ENCODE peak calls at places on chromosome 18, in six cellular contexts. F, I, V, W, U and X are unnamed samples.

GRCh38 chr18:34493099-34493544 is 217.0 kb upstream of the DTNA start:
- DNase-seq in I (peak), U (peak), V (no peak), W (no peak), F (peak), X (peak)

GRCh38 chr18:21187886-21188285 is 54.1 kb upstream of the GREB1L start:
- DNase-seq in W (no peak), V (no peak), I (no peak), F (no peak), U (no peak), X (no peak)

GRCh38 chr18:907880-908512 is 3.3 kb downstream of the ADCYAP1 start:
- DNase-seq in I (no peak), F (no peak), U (no peak), W (no peak), V (no peak), X (no peak)

GRCh38 chr18:43563780-43564179 is 286.5 kb upstream of the SYT4 start:
- DNase-seq in I (peak), F (peak), W (no peak), U (no peak), V (no peak), X (no peak)

GRCh38 chr18:55510809-55511208 is 77.2 kb downstream of the TCF4 start:
- DNase-seq in U (no peak), F (peak), W (no peak), V (no peak), I (peak), X (no peak)

GRCh38 chr18:48002933-48003365 is 72.5 kb upstream of the SMAD2 start:
- DNase-seq in V (peak), I (peak), W (no peak), U (peak), F (peak), X (peak)

GRCh38 chr18:421236-422155 is 79.0 kb downstream of the COLEC12 start:
- DNase-seq in F (peak), V (no peak), U (no peak), I (peak), W (no peak), X (no peak)

GRCh38 chr18:48781990-48782368 is 168.8 kb downstream of the SMAD7 start:
- DNase-seq in V (no peak), U (no peak), I (no peak), F (no peak), W (no peak), X (no peak)

GRCh38 chr18:35491689-35492077 is 6.1 kb downstream of the INO80C start:
- DNase-seq in I (no peak), F (peak), U (no peak), V (no peak), W (no peak), X (no peak)

GRCh38 chr18:36419913-36420531 is 122.5 kb downstream of the FHOD3 start:
- DNase-seq in W (no peak), I (no peak), U (no peak), F (no peak), V (peak), X (no peak)

GRCh38 chr18:57741273-57741672 is 61.8 kb downstream of the ATP8B1 start:
- DNase-seq in F (no peak), U (no peak), V (no peak), W (no peak), I (no peak), X (no peak)

GRCh38 chr18:50982802-50983179 is 15.0 kb downstream of the ELAC1 start:
- DNase-seq in I (no peak), F (no peak), U (no peak), V (no peak), W (no peak), X (no peak)

GRCh38 chr18:12238861-12239260 is 15.3 kb upstream of the CIDEA start:
- DNase-seq in I (no peak), U (no peak), F (no peak), V (no peak), W (no peak), X (peak)

GRCh38 chr18:31120594-31120993 is 18.4 kb upstream of the DSC2 start:
- DNase-seq in W (no peak), V (no peak), I (no peak), U (no peak), F (no peak), X (no peak)

GRCh38 chr18:42107287-42108045 is 152.4 kb downstream of the PIK3C3 start:
- DNase-seq in W (no peak), U (no peak), I (no peak), F (no peak), V (no peak), X (no peak)

GRCh38 chr18:37577051-37577611 is 11.5 kb upstream of the CELF4 start:
- DNase-seq in W (no peak), I (no peak), U (no peak), V (no peak), F (no peak), X (no peak)

GRCh38 chr18:53603281-53603680 is 621.2 kb downstream of the MBD2 start:
- DNase-seq in I (no peak), V (no peak), W (no peak), U (no peak), F (no peak), X (no peak)

GRCh38 chr18:76456823-76457222 is 38.2 kb downstream of the ZNF516 start:
- DNase-seq in V (no peak), F (no peak), I (no peak), W (no peak), U (no peak), X (no peak)

GRCh38 chr18:9712606-9713005 is 4.5 kb downstream of the RAB31 start:
- DNase-seq in V (no peak), F (no peak), I (no peak), U (no peak), W (no peak), X (peak)

GRCh38 chr18:60053747-60054304 is 154.0 kb downstream of the PMAIP1 start:
- DNase-seq in F (peak), V (peak), I (no peak), U (peak), W (no peak), X (no peak)
- H3K27ac ChIP-seq in F (no peak), V (peak), I (no peak), U (peak), W (no peak), X (no peak)

GRCh38 chr18:24514439-24514838 is 54.0 kb downstream of the HRH4 start:
- DNase-seq in F (peak), W (no peak), I (no peak), V (peak), U (no peak), X (no peak)
- TF ChIP-seq CTCF in F (peak), W (peak), I (peak), V (peak), U (peak), X (peak)

DNA sequence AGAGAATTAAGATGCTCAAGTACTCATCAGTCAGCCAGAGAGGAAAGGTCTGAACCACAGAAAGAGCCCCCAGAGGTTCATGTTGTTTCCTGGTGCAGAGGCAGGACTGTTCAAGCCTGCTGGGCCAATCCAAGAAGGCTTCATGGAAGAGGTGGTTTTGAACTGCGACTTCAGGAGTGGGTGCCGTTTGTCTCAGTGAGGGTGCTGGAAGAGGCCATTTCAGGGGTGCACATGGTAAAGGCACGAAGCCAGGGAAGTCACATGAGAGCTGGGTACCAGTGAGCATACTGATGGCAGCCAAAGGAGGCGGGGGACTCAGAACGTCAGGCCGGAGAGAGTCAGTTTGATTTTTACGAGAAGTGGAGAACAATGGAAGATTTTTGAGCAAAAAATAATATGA is 55.5 kb downstream of the EMILIN2 start:
- DNase-seq in V (no peak), U (no peak), I (no peak), F (no peak), W (no peak), X (no peak)
- H3K4me3 ChIP-seq in V (no peak), U (no peak), I (no peak), F (no peak), W (no peak), X (no peak)

GRCh38 chr18:62432176-62432575 is 90.6 kb upstream of the ZCCHC2 start:
- DNase-seq in U (no peak), V (no peak), F (no peak), W (no peak), I (no peak), X (peak)

GRCh38 chr18:62435435-62436031 is 87.3 kb upstream of the ZCCHC2 start:
- DNase-seq in I (no peak), V (no peak), U (no peak), W (no peak), F (no peak), X (peak)

GRCh38 chr18:62436636-62437519 is 85.9 kb upstream of the ZCCHC2 start:
- DNase-seq in V (no peak), I (peak), W (peak), U (peak), F (peak), X (peak)

GRCh38 chr18:62437520-62438329 is 85.1 kb upstream of the ZCCHC2 start:
- DNase-seq in W (peak), V (no peak), F (peak), I (peak), U (no peak), X (no peak)

DNA sequence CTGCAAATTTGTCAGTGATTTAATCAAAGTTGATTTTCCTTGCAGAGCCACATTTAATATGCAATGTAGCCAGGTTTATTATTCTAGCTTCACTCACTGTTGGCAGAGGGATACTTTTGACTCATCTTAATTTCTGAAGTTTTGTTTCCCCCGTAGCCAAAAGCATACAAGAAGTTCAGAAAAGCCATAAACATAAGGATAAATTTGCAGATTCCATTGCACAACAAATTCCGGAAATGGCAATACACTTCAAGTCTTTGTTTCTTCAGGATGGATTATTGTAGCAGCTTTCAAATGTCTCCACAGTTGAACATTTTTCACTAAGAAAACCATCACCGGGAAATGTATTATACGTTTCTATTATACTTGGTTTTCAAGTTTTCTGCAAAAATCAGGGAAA is 88.0 kb upstream of the ZCCHC2 start:
- DNase-seq in U (no peak), V (no peak), W (no peak), F (no peak), I (no peak), X (no peak)
- H3K27ac ChIP-seq in U (no peak), V (no peak), W (no peak), F (no peak), I (no peak), X (no peak)

GRCh38 chr18:49971462-49971861 is 158.1 kb upstream of the ACAA2 start:
- DNase-seq in F (no peak), V (no peak), W (no peak), I (no peak), U (no peak), X (no peak)

GRCh38 chr18:49976810-49977209 is 163.5 kb upstream of the ACAA2 start:
- DNase-seq in V (no peak), I (no peak), F (no peak), U (no peak), W (no peak), X (no peak)

GRCh38 chr18:49972535-49972934 is 159.2 kb upstream of the ACAA2 start:
- DNase-seq in I (no peak), F (no peak), V (no peak), W (no peak), U (no peak), X (no peak)

GRCh38 chr18:49973592-49973991 is 160.3 kb upstream of the ACAA2 start:
- DNase-seq in V (no peak), U (no peak), I (no peak), F (no peak), W (no peak), X (no peak)

GRCh38 chr18:49974079-49974478 is 160.7 kb upstream of the ACAA2 start:
- DNase-seq in F (no peak), W (no peak), U (no peak), V (no peak), I (no peak), X (no peak)
- TF ChIP-seq CTCF in F (no peak), W (no peak), U (no peak), V (no peak), I (no peak), X (no peak)